ENCODE peak calls at places on chromosome 15, in ten cellular contexts. O is non-pigmented ciliary epithelial cell; K is A549; W is left ventricle myocardium superior; D is T-helper 2 cell; Q is tibial artery; J is activated naive CD8-positive, alpha-beta T cell treated with anti-CD3 and anti-CD28 coated beads for 36 hours; Z is NCI-H524; E is body of pancreas; T is cardiac septum. M is an unnamed sample.

GRCh38 chr15:70170096-70170699 is 72.5 kb upstream of the TLE3 start:
- DNase-seq in K (no peak), Z (no peak), Q (no peak), W (no peak), O (no peak), D (no peak), J (no peak), E (no peak), T (peak; percentile 47), M (no peak)

GRCh38 chr15:27449041-27449440 is 478.1 kb downstream of the GABRG3 start:
- DNase-seq in Z (no peak), K (no peak), J (no peak), E (no peak), D (no peak), W (no peak), T (no peak), O (no peak), Q (no peak), M (no peak)

GRCh38 chr15:69548771-69549170 is 96.2 kb downstream of the RPLP1 start:
- DNase-seq in J (no peak), T (peak; percentile 79), W (peak; percentile 40), K (no peak), O (no peak), Q (no peak), D (no peak), E (no peak), Z (peak; percentile 59), M (peak; percentile 19)

GRCh38 chr15:67114846-67115521 is 49.6 kb downstream of the SMAD3 start:
- DNase-seq in D (no peak), K (no peak), Z (no peak), J (no peak), Q (peak; percentile 23), O (no peak), E (no peak), W (no peak), T (peak; percentile 47), M (no peak)

GRCh38 chr15:67458449-67458848 is 62.5 kb upstream of the C15orf61 start:
- DNase-seq in Q (no peak), J (no peak), T (no peak), O (no peak), E (no peak), Z (no peak), W (no peak), K (no peak), D (no peak), M (no peak)

GRCh38 chr15:98513428-98513991 is 134.8 kb upstream of the IGF1R start:
- DNase-seq in D (no peak), E (no peak), K (no peak), O (no peak), J (no peak), W (no peak), T (no peak), Z (no peak), Q (no peak), M (no peak)

GRCh38 chr15:74892931-74893330 is 3.1 kb downstream of the MPI start:
- DNase-seq in Q (no peak), K (no peak), D (no peak), T (no peak), O (no peak), W (peak; percentile 0), J (no peak), Z (no peak), E (no peak), M (no peak)

GRCh38 chr15:48945386-48945785 is 18.3 kb downstream of the SHC4 start:
- DNase-seq in Q (no peak), Z (no peak), O (no peak), T (no peak), E (no peak), J (no peak), K (no peak), W (no peak), D (no peak), M (no peak)

GRCh38 chr15:48061588-48061987 is 59.2 kb upstream of the SLC24A5 start:
- DNase-seq in J (no peak), E (no peak), W (no peak), D (no peak), O (no peak), Q (no peak), T (no peak), Z (no peak), K (no peak), M (no peak)

GRCh38 chr15:61951949-61952348 is 108.3 kb downstream of the VPS13C start:
- DNase-seq in K (no peak), J (no peak), O (no peak), Z (no peak), W (no peak), D (no peak), Q (no peak), E (peak; percentile 47), T (no peak), M (no peak)

GRCh38 chr15:50735156-50735555 is 30.4 kb downstream of the SPPL2A start:
- DNase-seq in Z (no peak), W (no peak), J (no peak), D (no peak), T (no peak), O (no peak), Q (no peak), E (no peak), K (no peak), M (no peak)

GRCh38 chr15:71195242-71195641 is 80.0 kb downstream of the THSD4 start:
- DNase-seq in Q (no peak), J (no peak), E (no peak), K (peak; percentile 72), D (no peak), T (no peak), W (no peak), O (no peak), Z (peak; percentile 39), M (peak; percentile 7)

GRCh38 chr15:70260580-70260979 is 162.9 kb upstream of the TLE3 start:
- DNase-seq in K (no peak), W (no peak), O (no peak), T (no peak), Z (no peak), D (no peak), J (no peak), Q (no peak), E (no peak), M (no peak)

GRCh38 chr15:98874359-98874758 is 133.2 kb downstream of the PGPEP1L start:
- DNase-seq in D (no peak), K (no peak), O (no peak), E (no peak), Z (no peak), Q (no peak), W (no peak), J (no peak), T (no peak), M (no peak)

GRCh38 chr15:87733522-87733921 is 523.0 kb downstream of the NTRK3 start:
- DNase-seq in Z (no peak), D (no peak), O (no peak), K (no peak), J (no peak), W (no peak), Q (no peak), E (no peak), T (no peak), M (no peak)

GRCh38 chr15:76575177-76576078 is 238.9 kb downstream of the ISL2 start:
- DNase-seq in D (no peak), K (no peak), Q (no peak), T (no peak), Z (no peak), J (no peak), W (no peak), O (no peak), E (no peak), M (peak; percentile 30)

GRCh38 chr15:31223478-31224350 is 102.9 kb upstream of the KLF13 start:
- DNase-seq in O (no peak), T (no peak), J (no peak), K (no peak), W (peak; percentile 44), D (no peak), Z (no peak), E (no peak), Q (no peak), M (no peak)

GRCh38 chr15:42133892-42134502 is 22.4 kb downstream of the PLA2G4F start:
- DNase-seq in K (peak; percentile 54), E (peak; percentile 58), D (no peak), W (peak; percentile 52), J (peak; percentile 64), Q (no peak), Z (peak; percentile 76), T (peak; percentile 77), O (no peak), M (peak; percentile 58)

GRCh38 chr15:91965501-91966180 is 112.1 kb downstream of the SLCO3A1 start:
- DNase-seq in T (no peak), E (no peak), D (no peak), Z (no peak), J (no peak), Q (peak; percentile 85), K (peak; percentile 77), O (no peak), W (no peak), M (peak; percentile 84)

GRCh38 chr15:38996111-38996541 is 431.5 kb upstream of the RASGRP1 start:
- DNase-seq in O (peak; percentile 82), T (no peak), Q (no peak), E (peak; percentile 14), D (no peak), Z (no peak), K (no peak), W (no peak), J (no peak), M (peak; percentile 95)

GRCh38 chr15:53791616-53792015 is 32.2 kb upstream of the WDR72 start:
- DNase-seq in T (no peak), E (no peak), W (no peak), O (no peak), J (no peak), Q (no peak), Z (no peak), D (no peak), K (no peak), M (no peak)

GRCh38 chr15:88006146-88006545 is 250.4 kb downstream of the NTRK3 start:
- DNase-seq in Z (peak; percentile 78), E (no peak), Q (no peak), D (no peak), O (no peak), K (no peak), J (no peak), W (no peak), T (no peak), M (no peak)